ENCODE peak calls at places on chromosomes 13 and 19, in four cellular contexts. T, F, P and R are unnamed samples.

GRCh38 chr19:34774857-34775256 is 1.8 kb upstream of the ZNF599 start:
- DNase-seq in T (no peak), F (no peak), P (no peak), R (no peak)

GRCh38 chr13:58792854-58793253 is 1161.3 kb downstream of the PCDH17 start:
- DNase-seq in T (no peak), F (no peak), P (no peak), R (no peak)

GRCh38 chr19:28883241-28883693 is 329.7 kb downstream of the UQCRFS1 start:
- DNase-seq in T (no peak), F (no peak), P (peak), R (no peak)

GRCh38 chr13:26029581-26030136 is 22.2 kb downstream of the SHISA2 start:
- DNase-seq in T (no peak), F (no peak), P (no peak), R (no peak)

GRCh38 chr13:27081893-27082292 is 89.7 kb downstream of the USP12 start:
- DNase-seq in T (no peak), F (no peak), P (no peak), R (no peak)

GRCh38 chr19:3375221-3376088 is 9.1 kb downstream of the NFIC start:
- DNase-seq in T (peak), F (peak), P (peak), R (peak)

GRCh38 chr19:4722671-4723464 is 774 bp downstream of the DPP9 start:
- DNase-seq in T (no peak), F (peak), P (no peak), R (no peak)

GRCh38 chr13:113726961-113727411 is 32.0 kb upstream of the TMEM255B start:
- DNase-seq in T (no peak), F (no peak), P (no peak), R (no peak)

DNA sequence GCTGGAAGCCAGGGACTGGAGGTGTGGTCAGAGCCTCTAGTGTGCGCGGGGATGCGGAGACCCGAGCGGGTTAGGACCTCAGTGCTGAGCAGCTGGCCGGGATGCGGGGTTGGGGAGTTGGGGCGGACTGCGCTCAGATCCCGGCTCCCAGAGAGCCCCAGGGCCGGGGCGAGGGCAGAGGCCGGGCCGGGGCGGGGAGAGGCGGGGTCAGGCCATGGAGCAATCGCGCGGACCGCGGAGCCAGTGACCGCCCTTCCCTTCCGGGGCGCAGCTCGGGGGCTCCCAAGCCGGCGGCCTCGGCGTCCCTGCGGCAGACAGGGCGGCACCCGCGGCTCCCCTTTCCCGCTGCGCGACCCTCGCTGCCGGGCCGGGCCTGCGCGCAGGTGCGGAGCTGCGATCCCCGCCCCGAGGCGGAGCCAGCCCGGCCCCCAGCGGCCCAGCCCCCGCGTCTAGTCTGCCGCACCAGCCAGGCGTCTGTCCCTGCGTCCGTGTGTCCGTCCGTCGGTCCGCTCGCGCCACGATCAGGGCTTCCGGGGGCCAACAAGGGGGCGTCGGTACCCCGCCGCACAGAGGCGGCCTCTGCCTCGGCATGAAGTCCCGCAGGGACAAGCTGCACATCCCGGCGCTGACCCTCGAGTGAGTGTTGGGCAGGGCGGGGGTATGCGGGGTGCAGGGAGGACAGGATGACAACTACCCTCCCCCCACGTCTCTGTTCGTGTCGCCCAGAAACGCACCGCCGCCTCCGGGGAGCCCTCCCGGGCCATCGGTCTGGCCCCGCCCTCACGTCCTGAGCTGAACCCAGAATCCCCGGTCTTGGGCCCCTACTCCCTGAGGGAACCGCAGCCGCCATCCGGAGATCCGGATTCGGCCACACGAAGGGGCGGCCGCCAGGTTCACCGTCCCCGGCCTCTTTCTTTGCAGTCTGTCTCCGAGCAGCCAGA is 12.4 kb downstream of the MAST3 start:
- DNase-seq in T (peak), F (no peak), P (peak), R (no peak)
- TF ChIP-seq POLR2AphosphoS5 in T (no peak), F (peak), P (no peak), R (no peak)

DNA sequence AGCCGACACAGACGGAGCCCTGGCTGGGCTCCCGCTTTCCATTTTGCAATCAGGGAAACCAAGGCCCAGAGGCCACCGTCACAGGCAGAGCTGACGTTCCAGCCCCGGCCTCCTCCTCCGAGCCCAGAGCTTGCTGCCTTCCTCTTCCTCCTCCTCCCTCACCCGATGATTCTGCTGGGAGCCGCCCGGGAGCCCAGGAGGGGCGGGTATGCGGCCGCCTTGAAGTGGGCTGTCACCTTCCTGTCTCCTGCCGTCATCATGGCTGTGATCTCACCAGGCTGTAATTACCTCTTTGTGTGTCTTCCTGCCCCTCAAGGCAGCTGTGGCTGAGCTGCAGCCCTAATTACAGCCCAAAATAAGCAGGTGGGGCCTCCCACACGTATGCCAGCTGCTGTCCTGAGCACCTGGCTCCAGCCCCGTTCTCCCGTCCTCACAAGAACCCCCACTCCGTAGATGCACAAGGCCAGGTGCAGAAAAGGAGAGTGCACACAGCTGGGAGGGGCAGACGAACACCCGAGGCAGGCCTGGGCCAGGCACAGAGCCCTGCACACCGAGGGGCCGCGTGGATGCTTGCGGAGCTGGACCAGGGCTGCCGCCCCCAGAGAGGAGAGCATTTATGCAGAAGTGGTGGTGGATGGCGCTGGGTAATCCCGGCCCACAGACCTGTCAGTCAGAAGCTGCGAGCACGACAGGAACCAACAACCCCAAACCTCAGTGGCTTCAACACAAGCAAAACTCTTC is 4.0 kb downstream of the TPGS1 start:
- DNase-seq in T (no peak), F (peak), P (peak), R (no peak)
- H3K4me3 ChIP-seq in T (no peak), F (no peak), P (peak), R (no peak)

GRCh38 chr19:51366050-51366998 is at the start of gene ETFB:
- DNase-seq in T (peak), F (peak), P (peak), R (peak)

GRCh38 chr19:51370230-51370629 is 1.4 kb upstream of the CLDND2 start:
- DNase-seq in T (no peak), F (no peak), P (no peak), R (no peak)

GRCh38 chr19:51367565-51368365 is 1.0 kb downstream of the CLDND2 start:
- DNase-seq in T (peak), F (peak), P (peak), R (peak)

GRCh38 chr19:51366999-51367564 is 894 bp upstream of the ETFB start:
- DNase-seq in T (no peak), F (peak), P (no peak), R (no peak)

GRCh38 chr19:51368366-51369282 is at the start of gene CLDND2:
- DNase-seq in T (peak), F (no peak), P (no peak), R (no peak)
- TF ChIP-seq POLR2AphosphoS5 in T (no peak), F (no peak), P (no peak), R (no peak)

GRCh38 chr19:10124429-10124828 is 4.7 kb upstream of the EIF3G start:
- DNase-seq in T (no peak), F (no peak), P (no peak), R (no peak)

GRCh38 chr19:10116866-10117616 is 2.7 kb downstream of the EIF3G start:
- DNase-seq in T (no peak), F (no peak), P (no peak), R (no peak)

GRCh38 chr19:10122066-10122465 is 2.4 kb upstream of the EIF3G start:
- DNase-seq in T (no peak), F (peak), P (no peak), R (no peak)

GRCh38 chr19:10118960-10119359 is 739 bp downstream of the EIF3G start:
- DNase-seq in T (no peak), F (no peak), P (no peak), R (no peak)

GRCh38 chr19:10120538-10121198 is 969 bp upstream of the EIF3G start:
- DNase-seq in T (no peak), F (peak), P (no peak), R (no peak)
- H3K4me3 ChIP-seq in T (no peak), F (no peak), P (no peak), R (peak)

GRCh38 chr13:41696163-41697003 is 239.0 kb downstream of the RGCC start:
- DNase-seq in T (no peak), F (peak), P (no peak), R (no peak)

GRCh38 chr13:41691276-41691675 is 233.9 kb downstream of the RGCC start:
- DNase-seq in T (no peak), F (no peak), P (no peak), R (no peak)

GRCh38 chr13:41693434-41693833 is 236.1 kb downstream of the RGCC start:
- DNase-seq in T (no peak), F (no peak), P (no peak), R (no peak)

GRCh38 chr13:41697578-41697977 is 240.2 kb downstream of the RGCC start:
- DNase-seq in T (no peak), F (no peak), P (no peak), R (no peak)

DNA sequence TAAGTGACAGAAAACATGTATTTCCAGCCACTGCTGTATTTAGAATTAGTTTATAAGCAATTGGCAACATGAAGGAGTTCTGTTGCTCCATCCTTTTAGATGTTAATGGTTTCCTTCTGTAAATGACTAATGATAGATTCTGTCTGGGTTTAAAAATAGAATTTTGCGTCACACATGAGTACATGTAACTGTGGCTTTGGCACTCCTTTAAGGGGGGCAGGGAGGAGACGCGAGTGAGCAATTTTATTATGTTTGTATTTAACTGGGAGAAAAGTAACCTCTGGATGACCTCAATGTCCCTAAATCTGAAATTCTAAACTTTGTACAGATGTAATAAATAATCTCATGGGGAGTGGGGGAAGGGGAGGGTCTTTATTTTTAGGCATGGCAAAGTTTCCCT is 237.6 kb downstream of the RGCC start:
- DNase-seq in T (no peak), F (peak), P (peak), R (no peak)
- TF ChIP-seq POLR2AphosphoS5 in T (no peak), F (peak), P (peak), R (no peak)

DNA sequence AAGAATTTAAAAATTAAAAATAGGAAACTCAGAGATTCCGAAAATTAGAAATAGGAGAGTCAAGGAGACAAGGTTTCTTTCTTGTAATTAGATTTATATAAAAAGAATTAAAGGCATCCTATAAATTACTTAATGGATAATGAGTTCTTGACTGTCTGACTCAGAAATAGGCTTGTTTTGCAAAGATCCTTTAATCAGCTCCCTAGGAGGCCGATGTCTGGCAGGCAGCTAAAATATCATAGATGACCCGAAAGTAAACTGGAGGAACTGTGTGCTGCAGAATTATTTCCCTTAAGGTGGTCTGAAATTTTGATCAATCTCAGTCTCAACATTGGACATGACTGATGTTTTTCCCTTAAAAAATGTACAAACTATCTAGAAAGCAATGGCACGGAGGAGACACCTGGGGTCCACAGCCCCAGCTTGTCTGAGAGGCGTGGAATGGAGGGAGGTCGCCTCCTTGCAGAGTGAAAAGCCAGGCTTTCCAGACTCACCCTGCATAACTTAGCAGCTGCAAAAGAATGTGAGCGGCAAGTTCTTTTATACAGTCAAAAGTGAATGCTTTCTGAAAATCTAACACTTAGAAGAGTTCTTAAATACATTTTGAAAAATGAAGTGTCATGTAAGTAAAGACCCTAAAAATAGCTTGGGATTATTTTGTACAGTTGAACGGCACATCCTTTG is 44.7 kb downstream of the MBNL2 start:
- DNase-seq in T (no peak), F (no peak), P (no peak), R (no peak)
- H3K4me3 ChIP-seq in T (no peak), F (no peak), P (peak), R (no peak)